ENCODE peak calls at places on chromosomes 1 and 21, in ten cellular contexts. V is stomach, Z is pancreas, P is heart right ventricle, R is AG10803, O is mammary epithelial cell, H is AG09309, X is GM10248, D is AG09319, F is heart left ventricle. G is an unnamed sample.
A peak's percentile ranks its signal among the peaks of the same experiment; 100 is the strongest.

GRCh38 chr1:167663002-167663772 is 33.2 kb downstream of the RCSD1 start:
- DNase-seq in V (no peak), Z (no peak), P (peak; percentile 42), R (peak; percentile 73), O (peak; percentile 100), H (no peak), X (peak; percentile 51), D (no peak), F (no peak), G (no peak)

GRCh38 chr1:78102082-78102481 is 56.3 kb downstream of the GIPC2 start:
- DNase-seq in V (no peak), Z (no peak), P (no peak), R (peak; percentile 82), O (peak; percentile 25), H (peak; percentile 70), X (no peak), D (no peak), F (no peak), G (no peak)

GRCh38 chr1:60343736-60344135 is 270.2 kb upstream of the C1orf87 start:
- DNase-seq in V (no peak), Z (no peak), P (no peak), R (no peak), O (no peak), H (no peak), X (no peak), D (no peak), F (no peak), G (no peak)

GRCh38 chr1:94514095-94514727 is 27.3 kb downstream of the F3 start:
- DNase-seq in V (no peak), Z (no peak), P (no peak), R (no peak), O (no peak), H (no peak), X (no peak), D (no peak), F (no peak), G (no peak)

GRCh38 chr1:50342525-50342924 is 80.7 kb downstream of the DMRTA2 start:
- DNase-seq in V (no peak), Z (no peak), P (no peak), R (no peak), O (no peak), H (no peak), X (no peak), D (no peak), F (no peak), G (no peak)

GRCh38 chr21:45998871-45999580 is 17.5 kb downstream of the COL6A1 start:
- DNase-seq in V (no peak), Z (peak; percentile 68), P (peak; percentile 3), R (no peak), O (no peak), H (no peak), X (no peak), D (no peak), F (peak; percentile 16), G (no peak)

GRCh38 chr1:200909071-200909470 is 14.4 kb downstream of the INAVA start:
- DNase-seq in V (no peak), Z (no peak), P (no peak), R (no peak), O (no peak), H (no peak), X (no peak), D (no peak), F (no peak), G (no peak)

GRCh38 chr1:77876884-77877283 is 11.5 kb upstream of the NEXN start:
- DNase-seq in V (no peak), Z (no peak), P (no peak), R (peak; percentile 39), O (no peak), H (no peak), X (no peak), D (no peak), F (no peak), G (no peak)

DNA sequence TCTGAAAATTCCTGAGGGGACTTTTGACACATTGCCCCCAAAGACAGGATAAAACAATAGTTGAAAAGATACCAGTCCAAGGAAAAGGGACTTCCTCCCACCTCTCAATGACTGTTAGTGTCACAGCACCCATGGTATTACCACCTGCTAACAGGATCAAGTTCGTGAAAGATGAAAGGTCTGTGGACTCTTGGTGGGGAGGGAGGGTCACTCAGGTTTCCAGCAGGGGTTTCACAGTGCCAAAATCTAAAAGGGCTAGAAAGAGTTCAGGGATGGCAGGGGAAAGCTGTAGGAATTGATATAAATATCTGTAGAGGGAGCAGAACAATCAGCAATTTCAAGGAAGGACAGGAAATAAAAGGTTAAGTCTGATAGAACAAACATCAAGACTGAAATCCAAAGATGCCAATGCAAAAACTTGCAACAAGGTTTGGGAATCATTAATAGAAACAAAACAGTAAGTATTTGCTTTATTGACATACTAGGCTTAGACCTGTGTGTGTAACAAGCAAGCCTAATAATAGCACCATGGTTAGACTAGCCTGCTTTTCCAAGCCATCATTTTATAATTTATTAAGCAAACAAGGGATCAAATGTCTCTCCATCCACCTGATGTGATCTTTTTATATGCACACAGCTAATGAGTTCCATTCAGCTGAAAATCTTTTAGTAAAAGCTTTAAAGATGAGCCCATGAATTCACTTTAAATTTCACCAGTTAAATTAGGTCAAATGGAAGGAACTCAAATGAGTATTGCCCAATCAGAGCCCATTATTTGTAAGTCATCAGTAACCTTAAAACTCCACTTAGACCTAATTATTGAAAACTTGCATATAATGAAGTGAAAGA is 3.7 kb downstream of the MCL1 start:
- DNase-seq in V (no peak), Z (no peak), P (no peak), R (peak; percentile 46), O (no peak), H (no peak), X (no peak), D (no peak), F (no peak), G (peak; percentile 84)
- TF ChIP-seq CTCF in V (no peak), Z (no peak), P (no peak), R (no peak), O (no peak), H (no peak), X (no peak), D (no peak), F (no peak), G (no peak)

GRCh38 chr1:11629626-11630025 is 24.6 kb downstream of the FBXO2 start:
- DNase-seq in V (no peak), Z (no peak), P (no peak), R (no peak), O (no peak), H (no peak), X (no peak), D (no peak), F (no peak), G (no peak)

GRCh38 chr1:11634759-11635158 is 19.5 kb downstream of the FBXO2 start:
- DNase-seq in V (no peak), Z (no peak), P (no peak), R (no peak), O (no peak), H (no peak), X (no peak), D (no peak), F (no peak), G (no peak)

GRCh38 chr1:11623702-11624101 is 30.5 kb downstream of the FBXO2 start:
- DNase-seq in V (no peak), Z (no peak), P (no peak), R (no peak), O (no peak), H (no peak), X (no peak), D (no peak), F (no peak), G (no peak)

GRCh38 chr1:11629184-11629583 is 25.0 kb downstream of the FBXO2 start:
- DNase-seq in V (no peak), Z (no peak), P (no peak), R (no peak), O (no peak), H (no peak), X (no peak), D (no peak), F (no peak), G (no peak)

GRCh38 chr1:11628767-11629166 is 25.5 kb downstream of the FBXO2 start:
- DNase-seq in V (no peak), Z (no peak), P (no peak), R (no peak), O (no peak), H (no peak), X (no peak), D (no peak), F (no peak), G (no peak)
- TF ChIP-seq CTCF in V (no peak), Z (no peak), P (no peak), R (no peak), O (no peak), H (no peak), X (no peak), D (no peak), F (no peak), G (no peak)

GRCh38 chr1:18191037-18191867 is 83.7 kb downstream of the IGSF21 start:
- DNase-seq in V (no peak), Z (no peak), P (no peak), R (no peak), O (no peak), H (no peak), X (no peak), D (no peak), F (no peak), G (no peak)

GRCh38 chr1:18192182-18192581 is 84.6 kb downstream of the IGSF21 start:
- DNase-seq in V (no peak), Z (no peak), P (no peak), R (no peak), O (no peak), H (no peak), X (no peak), D (no peak), F (no peak), G (no peak)

GRCh38 chr1:18192974-18193373 is 85.4 kb downstream of the IGSF21 start:
- DNase-seq in V (no peak), Z (no peak), P (no peak), R (no peak), O (no peak), H (no peak), X (no peak), D (no peak), F (no peak), G (no peak)

GRCh38 chr1:18190598-18190997 is 83.0 kb downstream of the IGSF21 start:
- DNase-seq in V (no peak), Z (no peak), P (no peak), R (no peak), O (no peak), H (no peak), X (no peak), D (no peak), F (no peak), G (peak; percentile 18)

DNA sequence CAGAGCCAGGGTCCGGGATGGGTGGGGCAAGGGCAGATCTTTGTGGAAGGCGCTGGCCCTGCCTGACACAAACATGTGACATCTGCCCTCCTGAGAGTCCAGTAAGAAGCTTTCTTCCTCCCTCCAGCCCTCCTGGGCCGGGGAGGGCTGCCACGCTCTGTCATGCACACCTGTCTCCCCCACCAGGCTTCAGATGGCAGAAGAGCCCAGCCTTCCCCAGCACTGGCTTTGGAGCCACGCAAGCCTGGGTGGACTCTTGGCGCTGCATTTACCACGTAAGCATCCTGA is 84.2 kb downstream of the IGSF21 start:
- DNase-seq in V (no peak), Z (no peak), P (no peak), R (no peak), O (no peak), H (no peak), X (no peak), D (no peak), F (no peak), G (no peak)
- TF ChIP-seq CTCF in V (no peak), Z (no peak), P (no peak), R (no peak), O (no peak), H (no peak), X (no peak), D (no peak), F (no peak), G (no peak)

GRCh38 chr1:17507916-17508315 is 31.6 kb upstream of the ARHGEF10L start:
- DNase-seq in V (no peak), Z (no peak), P (no peak), R (no peak), O (no peak), H (no peak), X (no peak), D (no peak), F (no peak), G (no peak)
- TF ChIP-seq CTCF in V (no peak), Z (no peak), P (no peak), R (peak; percentile 29), O (peak; percentile 32), H (no peak), X (no peak), D (no peak), F (no peak), G (no peak)